ENCODE peak calls at places on chromosomes 2 and 18, in ten cellular contexts. One of them, this sample, is unnamed.

GRCh38 chr18:47040982-47041381 is 5.6 kb upstream of the ELOA2 start:
- DNase-seq in lower lobe of right lung: no peak
- DNase-seq in Panc1: no peak
- DNase-seq in mammary epithelial cell: no peak
- DNase-seq in endothelial cell of umbilical vein: no peak
- DNase-seq in BE2C: no peak
- DNase-seq in CD4-positive, alpha-beta T cell: no peak
- DNase-seq in A673: no peak
- DNase-seq in effector memory CD4-positive, alpha-beta T cell: no peak
- DNase-seq in AG04450: no peak
- DNase-seq in this sample: no peak

GRCh38 chr2:216139884-216140283 is 30.7 kb downstream of the XRCC5 start:
- DNase-seq in lower lobe of right lung: no peak
- DNase-seq in Panc1: no peak
- DNase-seq in mammary epithelial cell: peak; percentile 14
- DNase-seq in endothelial cell of umbilical vein: no peak
- DNase-seq in BE2C: peak; percentile 37
- DNase-seq in CD4-positive, alpha-beta T cell: peak; percentile 8
- DNase-seq in A673: peak; percentile 25
- DNase-seq in effector memory CD4-positive, alpha-beta T cell: no peak
- DNase-seq in AG04450: no peak
- DNase-seq in this sample: no peak

GRCh38 chr18:76518543-76519155 is 23.6 kb upstream of the ZNF516 start:
- DNase-seq in lower lobe of right lung: peak; percentile 59
- DNase-seq in Panc1: no peak
- DNase-seq in mammary epithelial cell: no peak
- DNase-seq in endothelial cell of umbilical vein: peak; percentile 30
- DNase-seq in BE2C: no peak
- DNase-seq in CD4-positive, alpha-beta T cell: no peak
- DNase-seq in A673: no peak
- DNase-seq in effector memory CD4-positive, alpha-beta T cell: no peak
- DNase-seq in AG04450: no peak
- DNase-seq in this sample: no peak

GRCh38 chr2:238032755-238033337 is 28.0 kb upstream of the SCLY start:
- DNase-seq in lower lobe of right lung: no peak
- DNase-seq in Panc1: no peak
- DNase-seq in mammary epithelial cell: peak; percentile 20
- DNase-seq in endothelial cell of umbilical vein: no peak
- DNase-seq in BE2C: no peak
- DNase-seq in CD4-positive, alpha-beta T cell: no peak
- DNase-seq in A673: no peak
- DNase-seq in effector memory CD4-positive, alpha-beta T cell: no peak
- DNase-seq in AG04450: no peak
- DNase-seq in this sample: no peak

GRCh38 chr2:25250331-25251031 is 82.1 kb upstream of the POMC start:
- DNase-seq in lower lobe of right lung: no peak
- DNase-seq in Panc1: no peak
- DNase-seq in mammary epithelial cell: peak; percentile 11
- DNase-seq in endothelial cell of umbilical vein: no peak
- DNase-seq in BE2C: no peak
- DNase-seq in CD4-positive, alpha-beta T cell: no peak
- DNase-seq in A673: no peak
- DNase-seq in effector memory CD4-positive, alpha-beta T cell: no peak
- DNase-seq in AG04450: peak; percentile 69
- DNase-seq in this sample: no peak

GRCh38 chr2:69582582-69583176 is 60.9 kb downstream of the AAK1 start:
- DNase-seq in lower lobe of right lung: no peak
- DNase-seq in Panc1: no peak
- DNase-seq in mammary epithelial cell: peak; percentile 19
- DNase-seq in endothelial cell of umbilical vein: no peak
- DNase-seq in BE2C: no peak
- DNase-seq in CD4-positive, alpha-beta T cell: no peak
- DNase-seq in A673: no peak
- DNase-seq in effector memory CD4-positive, alpha-beta T cell: no peak
- DNase-seq in AG04450: no peak
- DNase-seq in this sample: no peak

GRCh38 chr2:226118471-226119429 is 680.9 kb downstream of the IRS1 start:
- DNase-seq in lower lobe of right lung: no peak
- DNase-seq in Panc1: peak; percentile 82
- DNase-seq in mammary epithelial cell: peak; percentile 94
- DNase-seq in endothelial cell of umbilical vein: no peak
- DNase-seq in BE2C: no peak
- DNase-seq in CD4-positive, alpha-beta T cell: no peak
- DNase-seq in A673: peak; percentile 92
- DNase-seq in effector memory CD4-positive, alpha-beta T cell: no peak
- DNase-seq in AG04450: peak; percentile 68
- DNase-seq in this sample: no peak

GRCh38 chr2:79630972-79631551 is 118.2 kb downstream of the CTNNA2 start:
- DNase-seq in lower lobe of right lung: no peak
- DNase-seq in Panc1: no peak
- DNase-seq in mammary epithelial cell: no peak
- DNase-seq in endothelial cell of umbilical vein: no peak
- DNase-seq in BE2C: no peak
- DNase-seq in CD4-positive, alpha-beta T cell: no peak
- DNase-seq in A673: no peak
- DNase-seq in effector memory CD4-positive, alpha-beta T cell: no peak
- DNase-seq in AG04450: no peak
- DNase-seq in this sample: no peak

GRCh38 chr18:22637787-22638186 is 220.1 kb upstream of the CTAGE1 start:
- DNase-seq in lower lobe of right lung: no peak
- DNase-seq in Panc1: no peak
- DNase-seq in mammary epithelial cell: peak; percentile 56
- DNase-seq in endothelial cell of umbilical vein: no peak
- DNase-seq in BE2C: no peak
- DNase-seq in CD4-positive, alpha-beta T cell: no peak
- DNase-seq in A673: no peak
- DNase-seq in effector memory CD4-positive, alpha-beta T cell: no peak
- DNase-seq in AG04450: peak; percentile 43
- DNase-seq in this sample: no peak

GRCh38 chr2:88739985-88740600 is 48.6 kb downstream of the RPIA start:
- DNase-seq in lower lobe of right lung: peak; percentile 59
- DNase-seq in Panc1: peak; percentile 63
- DNase-seq in mammary epithelial cell: peak; percentile 42
- DNase-seq in endothelial cell of umbilical vein: peak; percentile 82
- DNase-seq in BE2C: peak; percentile 57
- DNase-seq in CD4-positive, alpha-beta T cell: peak; percentile 49
- DNase-seq in A673: peak; percentile 74
- DNase-seq in effector memory CD4-positive, alpha-beta T cell: peak; percentile 30
- DNase-seq in AG04450: peak; percentile 51
- DNase-seq in this sample: peak; percentile 39

GRCh38 chr2:31598694-31599093 is 18.0 kb upstream of the SRD5A2 start:
- DNase-seq in lower lobe of right lung: no peak
- DNase-seq in Panc1: no peak
- DNase-seq in mammary epithelial cell: no peak
- DNase-seq in endothelial cell of umbilical vein: no peak
- DNase-seq in BE2C: no peak
- DNase-seq in CD4-positive, alpha-beta T cell: no peak
- DNase-seq in A673: no peak
- DNase-seq in effector memory CD4-positive, alpha-beta T cell: no peak
- DNase-seq in AG04450: no peak
- DNase-seq in this sample: no peak
- H3K9me3 ChIP-seq in lower lobe of right lung: peaks cover 23% of the 10 kb centered on the region
- H3K9me3 ChIP-seq in Panc1: no peaks in the 10 kb centered on the region
- H3K9me3 ChIP-seq in mammary epithelial cell: no peaks in the 10 kb centered on the region
- H3K9me3 ChIP-seq in endothelial cell of umbilical vein: no peaks in the 10 kb centered on the region
- H3K9me3 ChIP-seq in BE2C: no peaks in the 10 kb centered on the region
- H3K9me3 ChIP-seq in CD4-positive, alpha-beta T cell: no peaks in the 10 kb centered on the region
- H3K9me3 ChIP-seq in A673: no peaks in the 10 kb centered on the region
- H3K9me3 ChIP-seq in effector memory CD4-positive, alpha-beta T cell: no peaks in the 10 kb centered on the region
- H3K9me3 ChIP-seq in AG04450: no peaks in the 10 kb centered on the region
- H3K9me3 ChIP-seq in this sample: no peaks in the 10 kb centered on the region

GRCh38 chr18:14922965-14923565 is 175.1 kb downstream of the ANKRD30B start:
- DNase-seq in lower lobe of right lung: no peak
- DNase-seq in Panc1: no peak
- DNase-seq in mammary epithelial cell: no peak
- DNase-seq in endothelial cell of umbilical vein: no peak
- DNase-seq in BE2C: no peak
- DNase-seq in CD4-positive, alpha-beta T cell: no peak
- DNase-seq in A673: no peak
- DNase-seq in effector memory CD4-positive, alpha-beta T cell: no peak
- DNase-seq in AG04450: no peak
- DNase-seq in this sample: no peak
- H3K9me3 ChIP-seq in lower lobe of right lung: no peaks in the 10 kb centered on the region
- H3K9me3 ChIP-seq in Panc1: no peaks in the 10 kb centered on the region
- H3K9me3 ChIP-seq in mammary epithelial cell: peaks cover 2% of the 10 kb centered on the region
- H3K9me3 ChIP-seq in endothelial cell of umbilical vein: peaks cover 2% of the 10 kb centered on the region
- H3K9me3 ChIP-seq in BE2C: no peaks in the 10 kb centered on the region
- H3K9me3 ChIP-seq in CD4-positive, alpha-beta T cell: no peaks in the 10 kb centered on the region
- H3K9me3 ChIP-seq in A673: peaks cover 13% of the 10 kb centered on the region
- H3K9me3 ChIP-seq in effector memory CD4-positive, alpha-beta T cell: no peaks in the 10 kb centered on the region
- H3K9me3 ChIP-seq in AG04450: peaks cover 52% of the 10 kb centered on the region
- H3K9me3 ChIP-seq in this sample: no peaks in the 10 kb centered on the region

GRCh38 chr2:82481207-82481606 is 1977.9 kb downstream of the SUCLG1 start:
- DNase-seq in lower lobe of right lung: no peak
- DNase-seq in Panc1: no peak
- DNase-seq in mammary epithelial cell: no peak
- DNase-seq in endothelial cell of umbilical vein: no peak
- DNase-seq in BE2C: no peak
- DNase-seq in CD4-positive, alpha-beta T cell: no peak
- DNase-seq in A673: no peak
- DNase-seq in effector memory CD4-positive, alpha-beta T cell: no peak
- DNase-seq in AG04450: no peak
- DNase-seq in this sample: no peak
- H3K9me3 ChIP-seq in lower lobe of right lung: no peaks in the 10 kb centered on the region
- H3K9me3 ChIP-seq in Panc1: no peaks in the 10 kb centered on the region
- H3K9me3 ChIP-seq in mammary epithelial cell: no peaks in the 10 kb centered on the region
- H3K9me3 ChIP-seq in endothelial cell of umbilical vein: no peaks in the 10 kb centered on the region
- H3K9me3 ChIP-seq in BE2C: no peaks in the 10 kb centered on the region
- H3K9me3 ChIP-seq in CD4-positive, alpha-beta T cell: no peaks in the 10 kb centered on the region
- H3K9me3 ChIP-seq in A673: peaks cover 29% of the 10 kb centered on the region
- H3K9me3 ChIP-seq in effector memory CD4-positive, alpha-beta T cell: no peaks in the 10 kb centered on the region
- H3K9me3 ChIP-seq in AG04450: no peaks in the 10 kb centered on the region
- H3K9me3 ChIP-seq in this sample: no peaks in the 10 kb centered on the region

GRCh38 chr2:57105694-57106093 is 921.9 kb downstream of the CCDC85A start:
- DNase-seq in lower lobe of right lung: no peak
- DNase-seq in Panc1: no peak
- DNase-seq in mammary epithelial cell: no peak
- DNase-seq in endothelial cell of umbilical vein: no peak
- DNase-seq in BE2C: no peak
- DNase-seq in CD4-positive, alpha-beta T cell: no peak
- DNase-seq in A673: no peak
- DNase-seq in effector memory CD4-positive, alpha-beta T cell: no peak
- DNase-seq in AG04450: no peak
- DNase-seq in this sample: no peak
- H3K9me3 ChIP-seq in lower lobe of right lung: no peaks in the 10 kb centered on the region
- H3K9me3 ChIP-seq in Panc1: no peaks in the 10 kb centered on the region
- H3K9me3 ChIP-seq in mammary epithelial cell: no peaks in the 10 kb centered on the region
- H3K9me3 ChIP-seq in endothelial cell of umbilical vein: no peaks in the 10 kb centered on the region
- H3K9me3 ChIP-seq in BE2C: no peaks in the 10 kb centered on the region
- H3K9me3 ChIP-seq in CD4-positive, alpha-beta T cell: peaks cover 5% of the 10 kb centered on the region
- H3K9me3 ChIP-seq in A673: peaks cover 4% of the 10 kb centered on the region
- H3K9me3 ChIP-seq in effector memory CD4-positive, alpha-beta T cell: no peaks in the 10 kb centered on the region
- H3K9me3 ChIP-seq in AG04450: peaks cover 6% of the 10 kb centered on the region
- H3K9me3 ChIP-seq in this sample: no peaks in the 10 kb centered on the region

DNA sequence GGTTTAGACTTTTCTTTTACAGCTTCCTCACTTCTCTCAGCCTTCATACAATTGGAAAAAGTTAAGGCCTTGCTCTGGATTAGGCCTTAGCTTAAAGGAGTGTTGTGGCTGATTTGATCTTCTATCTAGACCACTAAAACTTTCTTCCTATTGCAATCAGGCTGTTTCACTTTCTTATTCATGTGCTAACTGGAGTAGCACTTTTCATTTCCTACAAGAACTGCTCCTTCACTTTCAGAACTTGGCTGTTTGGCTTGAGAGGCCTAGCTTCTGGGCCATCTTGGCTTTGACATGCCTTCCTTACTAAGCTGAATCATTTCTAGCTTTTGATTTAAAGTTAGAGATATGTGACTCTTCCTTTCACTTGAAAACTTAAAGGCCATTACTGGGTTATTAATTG is 114.3 kb downstream of the ARHGEF4 start:
- DNase-seq in lower lobe of right lung: no peak
- DNase-seq in Panc1: no peak
- DNase-seq in mammary epithelial cell: no peak
- DNase-seq in endothelial cell of umbilical vein: no peak
- DNase-seq in BE2C: no peak
- DNase-seq in CD4-positive, alpha-beta T cell: no peak
- DNase-seq in A673: no peak
- DNase-seq in effector memory CD4-positive, alpha-beta T cell: no peak
- DNase-seq in AG04450: no peak
- DNase-seq in this sample: no peak
- H3K9me3 ChIP-seq in lower lobe of right lung: peaks cover 17% of the 10 kb centered on the region
- H3K9me3 ChIP-seq in Panc1: peaks cover 6% of the 10 kb centered on the region
- H3K9me3 ChIP-seq in mammary epithelial cell: no peaks in the 10 kb centered on the region
- H3K9me3 ChIP-seq in endothelial cell of umbilical vein: no peaks in the 10 kb centered on the region
- H3K9me3 ChIP-seq in BE2C: no peaks in the 10 kb centered on the region
- H3K9me3 ChIP-seq in CD4-positive, alpha-beta T cell: peaks cover 14% of the 10 kb centered on the region
- H3K9me3 ChIP-seq in A673: peaks cover 6% of the 10 kb centered on the region
- H3K9me3 ChIP-seq in effector memory CD4-positive, alpha-beta T cell: no peaks in the 10 kb centered on the region
- H3K9me3 ChIP-seq in AG04450: no peaks in the 10 kb centered on the region
- H3K9me3 ChIP-seq in this sample: no peaks in the 10 kb centered on the region

DNA sequence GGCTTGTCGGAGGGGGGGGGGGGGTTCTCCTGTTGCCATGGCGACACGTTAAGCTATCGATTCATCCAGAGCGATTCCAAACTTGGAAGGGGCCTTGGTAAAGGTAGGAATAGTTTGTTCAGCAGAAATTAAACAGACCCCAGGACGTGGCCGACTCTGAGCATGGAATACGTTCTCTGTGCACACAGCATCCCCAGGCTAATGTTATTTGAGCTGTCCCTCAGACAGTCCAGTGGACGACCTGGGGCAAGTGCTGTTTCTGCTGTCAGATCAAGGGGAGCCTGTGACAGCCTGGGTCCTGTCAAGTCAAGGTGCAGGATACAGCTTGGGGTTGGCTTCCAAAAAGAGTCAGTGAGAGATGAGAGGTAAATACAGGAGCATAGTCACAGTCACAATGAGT is 387.6 kb downstream of the DCDC2C start:
- DNase-seq in lower lobe of right lung: no peak
- DNase-seq in Panc1: no peak
- DNase-seq in mammary epithelial cell: no peak
- DNase-seq in endothelial cell of umbilical vein: no peak
- DNase-seq in BE2C: no peak
- DNase-seq in CD4-positive, alpha-beta T cell: no peak
- DNase-seq in A673: no peak
- DNase-seq in effector memory CD4-positive, alpha-beta T cell: no peak
- DNase-seq in AG04450: no peak
- DNase-seq in this sample: no peak
- H3K9me3 ChIP-seq in lower lobe of right lung: no peaks in the 10 kb centered on the region
- H3K9me3 ChIP-seq in Panc1: no peaks in the 10 kb centered on the region
- H3K9me3 ChIP-seq in mammary epithelial cell: peaks cover 23% of the 10 kb centered on the region
- H3K9me3 ChIP-seq in endothelial cell of umbilical vein: no peaks in the 10 kb centered on the region
- H3K9me3 ChIP-seq in BE2C: no peaks in the 10 kb centered on the region
- H3K9me3 ChIP-seq in CD4-positive, alpha-beta T cell: no peaks in the 10 kb centered on the region
- H3K9me3 ChIP-seq in A673: no peaks in the 10 kb centered on the region
- H3K9me3 ChIP-seq in effector memory CD4-positive, alpha-beta T cell: no peaks in the 10 kb centered on the region
- H3K9me3 ChIP-seq in AG04450: peaks cover 49% of the 10 kb centered on the region
- H3K9me3 ChIP-seq in this sample: no peaks in the 10 kb centered on the region

DNA sequence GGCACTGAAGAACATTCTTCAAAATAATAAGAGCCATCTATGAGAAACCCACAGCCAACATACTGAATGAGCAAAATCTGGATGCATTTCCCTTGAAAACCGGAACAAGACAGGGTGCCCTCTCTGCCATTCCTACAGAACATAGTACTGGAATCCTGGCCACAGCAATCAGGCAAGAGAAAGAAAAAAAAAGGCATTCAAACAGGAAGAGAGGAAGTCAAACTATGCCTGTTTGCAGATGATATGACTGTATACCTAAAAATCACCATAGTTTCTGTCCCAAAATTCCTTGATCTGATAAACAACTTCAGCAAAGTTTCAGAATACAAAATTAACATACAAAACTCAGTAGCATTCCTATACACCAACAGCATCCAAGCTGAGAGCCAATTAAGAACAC is 119.5 kb upstream of the PARD3B start:
- DNase-seq in lower lobe of right lung: no peak
- DNase-seq in Panc1: no peak
- DNase-seq in mammary epithelial cell: no peak
- DNase-seq in endothelial cell of umbilical vein: peak; percentile 90
- DNase-seq in BE2C: no peak
- DNase-seq in CD4-positive, alpha-beta T cell: no peak
- DNase-seq in A673: no peak
- DNase-seq in effector memory CD4-positive, alpha-beta T cell: no peak
- DNase-seq in AG04450: no peak
- DNase-seq in this sample: no peak
- H3K9me3 ChIP-seq in lower lobe of right lung: no peaks in the 10 kb centered on the region
- H3K9me3 ChIP-seq in Panc1: no peaks in the 10 kb centered on the region
- H3K9me3 ChIP-seq in mammary epithelial cell: no peaks in the 10 kb centered on the region
- H3K9me3 ChIP-seq in endothelial cell of umbilical vein: no peaks in the 10 kb centered on the region
- H3K9me3 ChIP-seq in BE2C: no peaks in the 10 kb centered on the region
- H3K9me3 ChIP-seq in CD4-positive, alpha-beta T cell: peaks cover 3% of the 10 kb centered on the region
- H3K9me3 ChIP-seq in A673: no peaks in the 10 kb centered on the region
- H3K9me3 ChIP-seq in effector memory CD4-positive, alpha-beta T cell: no peaks in the 10 kb centered on the region
- H3K9me3 ChIP-seq in AG04450: no peaks in the 10 kb centered on the region
- H3K9me3 ChIP-seq in this sample: no peaks in the 10 kb centered on the region